ENCODE peak calls at places on chromosomes 12 and 14, in seven cellular contexts. E, A, Q, L, T, Z and W are unnamed samples.

GRCh38 chr12:62562892-62563291 is 96.3 kb downstream of the MON2 start:
- DNase-seq in E (no peak), A (peak; percentile 14), Q (no peak), L (no peak), T (no peak), Z (no peak), W (no peak)

GRCh38 chr12:113407931-113408585 is 4.4 kb upstream of the SDS start:
- DNase-seq in E (no peak), A (no peak), Q (no peak), L (no peak), T (no peak), Z (no peak), W (no peak)

GRCh38 chr12:46414591-46415268 is 42.2 kb upstream of the SLC38A2 start:
- DNase-seq in E (no peak), A (peak; percentile 49), Q (no peak), L (no peak), T (no peak), Z (no peak), W (no peak)

GRCh38 chr14:67734675-67735074 is 33.0 kb downstream of the RDH12 start:
- DNase-seq in E (no peak), A (no peak), Q (no peak), L (no peak), T (no peak), Z (no peak), W (no peak)

GRCh38 chr14:102209224-102209966 is 69.7 kb downstream of the WDR20 start:
- DNase-seq in E (peak; percentile 67), A (no peak), Q (peak; percentile 27), L (no peak), T (peak; percentile 54), Z (peak; percentile 90), W (no peak)

GRCh38 chr14:58238252-58239247 is 6.1 kb upstream of the PSMA3 start:
- DNase-seq in E (no peak), A (peak; percentile 11), Q (no peak), L (no peak), T (peak; percentile 32), Z (no peak), W (no peak)

GRCh38 chr12:127485528-127485927 is 781.4 kb upstream of the TMEM132C start:
- DNase-seq in E (no peak), A (peak; percentile 71), Q (no peak), L (no peak), T (no peak), Z (no peak), W (no peak)

GRCh38 chr12:121454921-121455320 is 55.0 kb downstream of the RNF34 start:
- DNase-seq in E (no peak), A (no peak), Q (no peak), L (no peak), T (no peak), Z (no peak), W (no peak)

GRCh38 chr12:80422549-80422948 is 21.5 kb upstream of the PTPRQ start:
- DNase-seq in E (no peak), A (peak; percentile 20), Q (no peak), L (no peak), T (no peak), Z (no peak), W (no peak)

GRCh38 chr14:32576088-32576795 is 247.1 kb downstream of the AKAP6 start:
- DNase-seq in E (peak; percentile 58), A (peak; percentile 21), Q (peak; percentile 33), L (peak; percentile 55), T (peak; percentile 70), Z (no peak), W (no peak)

GRCh38 chr12:48977290-48978281 is 536 bp upstream of the WNT1 start:
- DNase-seq in E (peak; percentile 91), A (peak; percentile 35), Q (peak; percentile 74), L (peak; percentile 73), T (no peak), Z (peak; percentile 87), W (peak; percentile 76)

GRCh38 chr12:52126605-52127578 is 47.4 kb downstream of the SMIM41 start:
- DNase-seq in E (peak; percentile 1), A (no peak), Q (peak; percentile 1), L (no peak), T (no peak), Z (peak; percentile 78), W (no peak)

GRCh38 chr12:117865505-117865904 is 103.3 kb downstream of the KSR2 start:
- DNase-seq in E (no peak), A (no peak), Q (no peak), L (no peak), T (no peak), Z (no peak), W (no peak)

GRCh38 chr12:117042171-117042809 is 56.9 kb downstream of the TESC start:
- DNase-seq in E (no peak), A (no peak), Q (peak; percentile 39), L (no peak), T (peak; percentile 69), Z (no peak), W (no peak)

GRCh38 chr14:69525896-69526295 is 41.4 kb downstream of the PLEKHD1 start:
- DNase-seq in E (no peak), A (no peak), Q (no peak), L (no peak), T (no peak), Z (no peak), W (no peak)

DNA sequence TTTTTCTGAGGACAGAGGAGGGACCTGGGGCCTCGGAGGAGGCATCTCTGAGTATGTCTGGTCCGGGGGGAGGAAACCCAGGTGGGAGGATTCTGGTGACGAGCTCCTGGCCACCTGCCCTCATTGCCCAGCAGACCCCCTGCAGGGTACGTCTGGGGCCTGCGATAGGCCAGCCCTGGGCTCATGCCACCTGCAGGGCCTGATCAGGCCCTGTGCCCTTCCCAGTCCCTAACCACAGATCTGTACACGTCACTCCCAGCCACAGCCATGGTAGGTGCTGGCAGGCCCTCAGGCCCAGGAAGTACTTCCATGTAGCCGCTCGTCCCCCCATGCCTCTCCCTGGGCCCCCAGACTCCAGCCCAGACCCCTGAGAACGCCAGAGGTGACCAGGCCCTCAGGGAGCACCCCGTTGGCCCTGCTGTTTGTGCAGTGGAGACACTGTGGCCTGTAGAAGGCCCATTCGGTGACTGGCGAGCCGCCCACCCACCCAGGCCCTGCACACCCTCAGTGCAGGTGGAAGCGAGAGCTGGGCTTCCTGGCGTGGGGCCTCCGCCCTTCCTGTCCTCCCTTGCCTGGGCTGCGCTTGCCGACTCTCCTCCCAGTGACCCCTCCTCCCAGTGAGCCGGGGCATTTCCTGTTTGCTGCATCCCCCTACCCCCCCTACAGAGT is 5.7 kb downstream of the INF2 start:
- DNase-seq in E (no peak), A (peak; percentile 83), Q (no peak), L (no peak), T (no peak), Z (no peak), W (no peak)
- H3K4me1 ChIP-seq in E (peaks cover 7% of the 10 kb centered on the region), A (peaks cover 82% of the 10 kb centered on the region), Q (peaks cover 95% of the 10 kb centered on the region), L (peaks cover 15% of the 10 kb centered on the region), T (peaks cover 24% of the 10 kb centered on the region), Z (peaks cover 8% of the 10 kb centered on the region), W (peaks cover 63% of the 10 kb centered on the region)

GRCh38 chr14:99609245-99610117 is 5.5 kb upstream of the CCDC85C start:
- DNase-seq in E (no peak), A (no peak), Q (peak; percentile 68), L (no peak), T (peak; percentile 34), Z (no peak), W (no peak)
- H3K27ac ChIP-seq in E (no peak overlapping the region), A (no peak overlapping the region), Q (no peak overlapping the region), L (no peak overlapping the region), T (no peak overlapping the region), Z (no peak overlapping the region), W (no peak overlapping the region)

GRCh38 chr12:76028649-76029277 is 2.8 kb downstream of the PHLDA1 start:
- DNase-seq in E (no peak), A (no peak), Q (no peak), L (no peak), T (no peak), Z (no peak), W (no peak)

GRCh38 chr12:76031081-76031413 is 529 bp downstream of the PHLDA1 start:
- DNase-seq in E (no peak), A (no peak), Q (no peak), L (no peak), T (no peak), Z (no peak), W (no peak)

GRCh38 chr12:76031414-76032042 is at the start of gene PHLDA1:
- DNase-seq in E (peak; percentile 88), A (peak; percentile 98), Q (peak; percentile 96), L (peak; percentile 94), T (peak; percentile 95), Z (peak; percentile 99), W (peak; percentile 90)

GRCh38 chr12:76029982-76030377 is 1.6 kb downstream of the PHLDA1 start:
- DNase-seq in E (peak; percentile 49), A (peak; percentile 47), Q (no peak), L (no peak), T (peak; percentile 20), Z (no peak), W (no peak)

GRCh38 chr12:76030378-76031080 is 1.0 kb downstream of the PHLDA1 start:
- DNase-seq in E (peak; percentile 67), A (no peak), Q (no peak), L (peak; percentile 46), T (peak; percentile 44), Z (peak; percentile 82), W (peak; percentile 34)
- H3K4me3 ChIP-seq in E (peak overlapping the region; percentile 91), A (peak overlapping the region; percentile 87), Q (peak overlapping the region; percentile 87), L (peak overlapping the region; percentile 61), T (peak overlapping the region; percentile 82), Z (peak overlapping the region; percentile 80), W (peak overlapping the region; percentile 91)

GRCh38 chr12:12399161-12399560 is 42.3 kb downstream of the BORCS5 start:
- DNase-seq in E (no peak), A (no peak), Q (no peak), L (no peak), T (no peak), Z (no peak), W (no peak)
- H3K4me1 ChIP-seq in E (peaks cover 15% of the 10 kb centered on the region), A (peaks cover 21% of the 10 kb centered on the region), Q (peaks cover 60% of the 10 kb centered on the region), L (no peaks in the 10 kb centered on the region), T (no peaks in the 10 kb centered on the region), Z (peaks cover 11% of the 10 kb centered on the region), W (no peaks in the 10 kb centered on the region)

DNA sequence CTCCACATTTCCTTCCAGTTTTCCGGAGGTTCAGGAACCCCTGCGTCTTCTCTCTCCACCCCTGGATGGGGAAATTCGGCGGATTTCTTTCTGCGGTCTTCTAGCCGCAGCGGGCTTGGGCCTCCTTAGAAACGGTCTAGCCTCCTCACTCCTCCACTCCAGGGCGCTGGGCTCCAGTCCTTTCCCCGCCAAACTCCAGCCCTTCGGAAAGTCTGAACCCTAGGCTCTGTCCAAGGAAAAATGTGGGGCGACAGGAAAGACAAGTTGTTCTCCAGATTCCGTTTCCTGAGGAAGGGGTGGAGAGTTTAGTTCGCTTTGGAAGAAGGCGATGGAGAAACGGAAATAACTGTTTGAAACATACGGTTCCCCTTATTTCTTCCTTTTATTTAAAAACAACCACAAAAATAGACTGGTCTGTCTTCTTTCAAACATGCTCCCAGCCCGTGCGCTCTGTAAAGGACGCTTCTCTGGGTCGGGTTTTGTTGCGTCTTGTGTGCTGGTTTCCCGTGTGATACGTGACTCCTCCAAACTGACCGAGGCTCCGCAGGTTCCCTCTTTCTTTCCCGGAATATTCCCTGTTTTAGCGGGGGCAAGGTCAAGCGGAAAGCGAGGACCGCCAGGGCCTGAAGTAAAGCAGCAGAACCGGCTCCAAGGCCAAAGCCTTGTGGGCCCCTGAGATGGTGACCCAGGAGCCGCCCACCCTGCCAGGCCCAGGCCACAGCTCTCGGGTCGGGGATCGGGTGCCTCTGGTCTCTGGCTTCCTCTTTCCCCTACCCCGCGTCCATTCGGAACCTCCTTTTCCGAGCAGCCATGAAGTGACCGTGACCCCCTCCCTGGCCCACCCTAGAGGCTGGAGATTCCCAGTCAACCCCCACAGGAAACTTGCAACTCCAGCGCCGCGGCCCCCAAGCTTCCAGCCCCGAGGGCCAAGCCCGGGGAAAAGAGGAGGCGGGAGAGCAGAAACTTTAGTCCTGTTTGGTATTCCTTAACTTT is 1.1 kb upstream of the HOXC10 start:
- DNase-seq in E (no peak), A (no peak), Q (no peak), L (no peak), T (no peak), Z (no peak), W (no peak)
- H3K27ac ChIP-seq in E (no peak overlapping the region), A (no peak overlapping the region), Q (peak overlapping the region; percentile 89), L (no peak overlapping the region), T (no peak overlapping the region), Z (peak overlapping the region; percentile 89), W (no peak overlapping the region)

GRCh38 chr12:34292736-34293625 is 270.7 kb downstream of the ALG10 start:
- DNase-seq in E (no peak), A (no peak), Q (no peak), L (no peak), T (no peak), Z (peak; percentile 46), W (no peak)
- H3K4me3 ChIP-seq in E (no peak overlapping the region), A (no peak overlapping the region), Q (no peak overlapping the region), L (no peak overlapping the region), T (no peak overlapping the region), Z (no peak overlapping the region), W (no peak overlapping the region)